ENCODE peak calls at places on chromosomes 7 and 10, in six cellular contexts. V is brain microvascular endothelial cell, G is esophagus squamous epithelium, I is G401, W is GM12878, U is RPMI7951. S is an unnamed sample.

GRCh38 chr7:41879113-41879385 is 176.2 kb upstream of the INHBA start:
- DNase-seq in W (no peak), I (no peak), U (peak), G (no peak), V (no peak), S (no peak)

GRCh38 chr7:136925556-136925955 is 57.1 kb downstream of the CHRM2 start:
- DNase-seq in G (no peak), W (no peak), V (peak), I (no peak), U (peak), S (no peak)

GRCh38 chr7:84614821-84615506 is 420.4 kb upstream of the SEMA3A start:
- DNase-seq in W (no peak), U (no peak), G (no peak), V (peak), I (no peak), S (no peak)

GRCh38 chr10:31954410-31955191 is 26.0 kb upstream of the ARHGAP12 start:
- DNase-seq in W (no peak), G (no peak), U (no peak), V (no peak), I (no peak), S (no peak)

GRCh38 chr7:37007319-37007718 is 283.0 kb upstream of the AOAH start:
- DNase-seq in W (no peak), G (no peak), U (no peak), I (no peak), V (no peak), S (no peak)

GRCh38 chr10:52252322-52252721 is 61.8 kb upstream of the DKK1 start:
- DNase-seq in G (no peak), W (no peak), I (peak), V (no peak), U (no peak), S (no peak)

GRCh38 chr7:127251458-127252379 is 1.0 kb downstream of the GRM8 start:
- DNase-seq in I (no peak), G (no peak), V (no peak), W (no peak), U (no peak), S (no peak)

GRCh38 chr10:129945941-129946760 is 17.9 kb downstream of the EBF3 start:
- DNase-seq in I (no peak), V (no peak), W (no peak), U (peak), G (no peak), S (peak)

GRCh38 chr7:66493235-66494181 is 135.2 kb upstream of the KCTD7 start:
- DNase-seq in G (peak), W (peak), U (peak), V (peak), I (peak), S (peak)

GRCh38 chr7:150934045-150934766 is 43.9 kb downstream of the KCNH2 start:
- DNase-seq in I (no peak), U (no peak), G (no peak), V (no peak), W (no peak), S (peak)

GRCh38 chr10:7432884-7433726 is 22.3 kb upstream of the SFMBT2 start:
- DNase-seq in U (peak), G (no peak), W (no peak), I (peak), V (no peak), S (no peak)

GRCh38 chr10:126935263-126935946 is 30.2 kb downstream of the DOCK1 start:
- DNase-seq in G (no peak), I (no peak), U (peak), V (peak), W (no peak), S (no peak)

GRCh38 chr10:98316661-98317060 is 48.7 kb upstream of the LOXL4 start:
- DNase-seq in U (peak), V (peak), I (no peak), W (no peak), G (no peak), S (no peak)

GRCh38 chr7:123472327-123472726 is 62.1 kb downstream of the IQUB start:
- DNase-seq in I (no peak), W (no peak), G (no peak), U (no peak), V (no peak), S (no peak)

GRCh38 chr7:25430200-25430953 is 202.1 kb upstream of the NPVF start:
- DNase-seq in V (no peak), U (no peak), W (no peak), I (no peak), G (no peak), S (no peak)

GRCh38 chr7:1124816-1125602 is 35.0 kb downstream of the ZFAND2A start:
- DNase-seq in U (no peak), G (no peak), V (no peak), W (no peak), I (peak), S (no peak)

GRCh38 chr7:127876393-127876792 is 154.8 kb downstream of the LRRC4 start:
- DNase-seq in G (no peak), V (peak), W (no peak), I (no peak), U (peak), S (no peak)

GRCh38 chr7:55265836-55266235 is 99.3 kb upstream of the LANCL2 start:
- DNase-seq in U (no peak), V (no peak), W (no peak), G (no peak), I (no peak), S (no peak)

GRCh38 chr7:30731619-30732018 is 20.3 kb upstream of the INMT start:
- DNase-seq in G (no peak), V (no peak), U (peak), W (no peak), I (no peak), S (no peak)

GRCh38 chr7:94440460-94441039 is 45.9 kb downstream of the COL1A2 start:
- DNase-seq in U (peak), G (no peak), V (no peak), I (no peak), W (no peak), S (no peak)

GRCh38 chr10:73997479-73997805 is 474 bp upstream of the VCL start:
- DNase-seq in I (no peak), U (no peak), G (no peak), W (no peak), V (no peak), S (no peak)

GRCh38 chr7:21960922-21961321 is 15.2 kb upstream of the CDCA7L start:
- DNase-seq in U (peak), V (peak), I (no peak), W (no peak), G (no peak), S (no peak)

GRCh38 chr7:152866791-152867481 is 107.4 kb downstream of the ACTR3B start:
- DNase-seq in G (no peak), V (no peak), W (no peak), I (no peak), U (no peak), S (no peak)

GRCh38 chr10:107425844-107426553 is 261.5 kb upstream of the SORCS1 start:
- DNase-seq in I (no peak), W (no peak), G (no peak), V (no peak), U (peak), S (no peak)

GRCh38 chr10:101812606-101813005 is 5.6 kb downstream of the OGA start:
- DNase-seq in I (peak), G (no peak), U (no peak), W (no peak), V (no peak), S (no peak)

GRCh38 chr7:68888971-68889385 is 709.3 kb upstream of the AUTS2 start:
- DNase-seq in V (no peak), W (no peak), G (no peak), I (no peak), U (no peak), S (no peak)

GRCh38 chr10:96044686-96045085 is 1.3 kb downstream of the CCNJ start:
- DNase-seq in W (no peak), I (no peak), U (peak), G (no peak), V (peak), S (no peak)

GRCh38 chr10:50325449-50326188 is 74.3 kb upstream of the ASAH2 start:
- DNase-seq in U (peak), W (no peak), V (peak), I (no peak), G (no peak), S (peak)

GRCh38 chr10:110011679-110012078 is 3.9 kb downstream of the ADD3 start:
- DNase-seq in U (no peak), V (no peak), I (no peak), W (no peak), G (no peak), S (no peak)

GRCh38 chr10:35827783-35828182 is 185.7 kb upstream of the FZD8 start:
- DNase-seq in W (no peak), U (no peak), I (peak), V (no peak), G (no peak), S (no peak)

GRCh38 chr10:18109471-18109870 is 30.8 kb upstream of the CACNB2 start:
- DNase-seq in W (no peak), G (no peak), V (no peak), U (no peak), I (peak), S (no peak)